ENCODE peak calls at places on chromosomes 16 and 17, in four cellular contexts. One of them, this sample, is unnamed.
A peak's percentile ranks its signal among the peaks of the same experiment; 100 is the strongest.

GRCh38 chr16:69166221-69166833 is 20.6 kb upstream of the SNTB2 start:
- DNase-seq in NCI-H1436: no peak
- DNase-seq in T47D: no peak
- DNase-seq in RWPE2: no peak
- DNase-seq in this sample: no peak

GRCh38 chr16:81096715-81097208 is 567 bp upstream of the GCSH start:
- DNase-seq in NCI-H1436: no peak
- DNase-seq in T47D: no peak
- DNase-seq in RWPE2: no peak
- DNase-seq in this sample: no peak

GRCh38 chr16:81593481-81593880 is 148.9 kb downstream of the CMIP start:
- DNase-seq in NCI-H1436: peak; percentile 15
- DNase-seq in T47D: no peak
- DNase-seq in RWPE2: no peak
- DNase-seq in this sample: peak; percentile 75

GRCh38 chr16:88306860-88307545 is 75.8 kb upstream of the ZNF469 start:
- DNase-seq in NCI-H1436: no peak
- DNase-seq in T47D: peak; percentile 29
- DNase-seq in RWPE2: no peak
- DNase-seq in this sample: no peak

GRCh38 chr17:77110006-77110374 is 30.8 kb upstream of the SEC14L1 start:
- DNase-seq in NCI-H1436: no peak
- DNase-seq in T47D: peak; percentile 51
- DNase-seq in RWPE2: no peak
- DNase-seq in this sample: no peak

GRCh38 chr17:6021627-6022026 is 48.6 kb upstream of the WSCD1 start:
- DNase-seq in NCI-H1436: no peak
- DNase-seq in T47D: no peak
- DNase-seq in RWPE2: no peak
- DNase-seq in this sample: no peak

GRCh38 chr16:67456383-67457140 is 24.4 kb downstream of the ATP6V0D1 start:
- DNase-seq in NCI-H1436: no peak
- DNase-seq in T47D: peak; percentile 56
- DNase-seq in RWPE2: no peak
- DNase-seq in this sample: no peak

GRCh38 chr17:28675980-28676379 is 14.0 kb downstream of the SUPT6H start:
- DNase-seq in NCI-H1436: peak; percentile 43
- DNase-seq in T47D: peak; percentile 70
- DNase-seq in RWPE2: no peak
- DNase-seq in this sample: peak; percentile 77

GRCh38 chr17:48054238-48055185 is 6.4 kb downstream of the NFE2L1 start:
- DNase-seq in NCI-H1436: peak; percentile 99
- DNase-seq in T47D: no peak
- DNase-seq in RWPE2: peak; percentile 95
- DNase-seq in this sample: peak; percentile 89

GRCh38 chr17:12730931-12731521 is 58.3 kb upstream of the ARHGAP44 start:
- DNase-seq in NCI-H1436: no peak
- DNase-seq in T47D: peak; percentile 78
- DNase-seq in RWPE2: no peak
- DNase-seq in this sample: no peak

GRCh38 chr16:73053379-73054130 is 5.6 kb upstream of the ZFHX3 start:
- DNase-seq in NCI-H1436: peak; percentile 50
- DNase-seq in T47D: no peak
- DNase-seq in RWPE2: peak; percentile 84
- DNase-seq in this sample: peak; percentile 84

GRCh38 chr17:58189436-58190146 is 2.9 kb upstream of the EPX start:
- DNase-seq in NCI-H1436: peak; percentile 39
- DNase-seq in T47D: peak; percentile 11
- DNase-seq in RWPE2: no peak
- DNase-seq in this sample: no peak

GRCh38 chr16:57627184-57627871 is 1.1 kb upstream of the ADGRG1 start:
- DNase-seq in NCI-H1436: no peak
- DNase-seq in T47D: peak; percentile 93
- DNase-seq in RWPE2: peak; percentile 62
- DNase-seq in this sample: no peak

GRCh38 chr17:68705331-68706166 is 104.4 kb upstream of the FAM20A start:
- DNase-seq in NCI-H1436: no peak
- DNase-seq in T47D: no peak
- DNase-seq in RWPE2: no peak
- DNase-seq in this sample: no peak

GRCh38 chr16:87761020-87761506 is 4.7 kb downstream of the KLHDC4 start:
- DNase-seq in NCI-H1436: no peak
- DNase-seq in T47D: no peak
- DNase-seq in RWPE2: no peak
- DNase-seq in this sample: no peak

GRCh38 chr16:14007460-14007859 is 63.7 kb upstream of the MRTFB start:
- DNase-seq in NCI-H1436: no peak
- DNase-seq in T47D: no peak
- DNase-seq in RWPE2: no peak
- DNase-seq in this sample: no peak

GRCh38 chr17:9566067-9566466 is 9.6 kb downstream of the STX8 start:
- DNase-seq in NCI-H1436: no peak
- DNase-seq in T47D: no peak
- DNase-seq in RWPE2: no peak
- DNase-seq in this sample: no peak

GRCh38 chr17:27810902-27811557 is 10.7 kb upstream of the NOS2 start:
- DNase-seq in NCI-H1436: no peak
- DNase-seq in T47D: no peak
- DNase-seq in RWPE2: no peak
- DNase-seq in this sample: no peak

GRCh38 chr16:4048481-4048880 is 67.8 kb downstream of the ADCY9 start:
- DNase-seq in NCI-H1436: no peak
- DNase-seq in T47D: no peak
- DNase-seq in RWPE2: no peak
- DNase-seq in this sample: no peak

This sample was measured in NCI-H2107.